ENCODE peak calls at places on chromosomes 6 and 20, in five cellular contexts. C, M, I, V and Z are unnamed samples.
A peak's percentile ranks its signal among the peaks of the same experiment; 100 is the strongest.

GRCh38 chr6:73393278-73393677 is 1.4 kb upstream of the DDX43 start:
- DNase-seq in C (no peak), M (no peak), I (no peak), V (no peak), Z (no peak)

GRCh38 chr6:168501561-168501960 is 60.6 kb downstream of the SMOC2 start:
- DNase-seq in C (no peak), M (no peak), I (no peak), V (no peak), Z (no peak)

GRCh38 chr6:152223622-152224021 is 413.5 kb downstream of the SYNE1 start:
- DNase-seq in C (no peak), M (no peak), I (no peak), V (no peak), Z (no peak)

GRCh38 chr20:59806578-59806975 is 126.9 kb downstream of the SYCP2 start:
- DNase-seq in C (peak; percentile 1), M (no peak), I (no peak), V (no peak), Z (no peak)

GRCh38 chr6:156779206-156780116 is 2.3 kb downstream of the ARID1B start:
- DNase-seq in C (peak; percentile 69), M (no peak), I (no peak), V (peak; percentile 74), Z (no peak)

GRCh38 chr6:37696220-37696840 is 1.4 kb downstream of the MDGA1 start:
- DNase-seq in C (peak; percentile 66), M (no peak), I (no peak), V (no peak), Z (no peak)

GRCh38 chr6:68240731-68241130 is 394.4 kb upstream of the ADGRB3 start:
- DNase-seq in C (no peak), M (no peak), I (no peak), V (no peak), Z (no peak)

GRCh38 chr6:42451595-42452170 is at the start of gene TRERF1:
- DNase-seq in C (peak; percentile 72), M (peak; percentile 43), I (peak; percentile 77), V (peak; percentile 85), Z (no peak)

GRCh38 chr20:36399147-36399968 is 93.2 kb downstream of the DLGAP4 start:
- DNase-seq in C (peak; percentile 81), M (peak; percentile 91), I (no peak), V (no peak), Z (no peak)

GRCh38 chr6:87922947-87923330 is 124.7 kb upstream of the SPACA1 start:
- DNase-seq in C (peak; percentile 9), M (no peak), I (no peak), V (no peak), Z (no peak)

GRCh38 chr6:119514355-119514754 is 164.8 kb upstream of the MAN1A1 start:
- DNase-seq in C (no peak), M (no peak), I (no peak), V (no peak), Z (no peak)

GRCh38 chr6:160328447-160328846 is 19.7 kb upstream of the SLC22A3 start:
- DNase-seq in C (no peak), M (no peak), I (no peak), V (no peak), Z (no peak)

GRCh38 chr20:53078761-53079482 is 106.8 kb downstream of the TSHZ2 start:
- DNase-seq in C (no peak), M (no peak), I (no peak), V (no peak), Z (no peak)

GRCh38 chr6:126040826-126041225 is 54.5 kb downstream of the TRMT11 start:
- DNase-seq in C (no peak), M (no peak), I (peak; percentile 38), V (no peak), Z (no peak)

GRCh38 chr6:17923401-17923863 is 64.0 kb downstream of the KIF13A start:
- DNase-seq in C (no peak), M (no peak), I (no peak), V (no peak), Z (no peak)

GRCh38 chr6:115675443-115675842 is 385.2 kb downstream of the FRK start:
- DNase-seq in C (no peak), M (no peak), I (no peak), V (no peak), Z (no peak)

GRCh38 chr6:148628251-148628650 is 118.6 kb upstream of the UST start:
- DNase-seq in C (no peak), M (no peak), I (no peak), V (no peak), Z (no peak)

GRCh38 chr6:25490018-25490865 is 161.8 kb upstream of the SCGN start:
- DNase-seq in C (peak; percentile 48), M (peak; percentile 69), I (peak; percentile 11), V (peak; percentile 80), Z (no peak)

GRCh38 chr6:33856655-33857054 is 52.9 kb upstream of the MLN start:
- DNase-seq in C (no peak), M (no peak), I (peak; percentile 35), V (no peak), Z (no peak)

GRCh38 chr6:88683734-88684133 is 279.7 kb downstream of the RNGTT start:
- DNase-seq in C (no peak), M (no peak), I (no peak), V (no peak), Z (no peak)

GRCh38 chr6:125923371-125923877 is 33.1 kb upstream of the HINT3 start:
- DNase-seq in C (no peak), M (no peak), I (no peak), V (no peak), Z (no peak)

GRCh38 chr6:117195728-117196127 is 69.6 kb upstream of the VGLL2 start:
- DNase-seq in C (no peak), M (no peak), I (no peak), V (no peak), Z (no peak)

GRCh38 chr6:15556711-15557110 is 106.1 kb downstream of the DTNBP1 start:
- DNase-seq in C (no peak), M (no peak), I (no peak), V (no peak), Z (no peak)

GRCh38 chr6:15557174-15557573 is 105.7 kb downstream of the DTNBP1 start:
- DNase-seq in C (no peak), M (no peak), I (no peak), V (no peak), Z (no peak)

GRCh38 chr6:15554728-15555100 is 108.1 kb downstream of the DTNBP1 start:
- DNase-seq in C (no peak), M (no peak), I (no peak), V (no peak), Z (no peak)

GRCh38 chr6:15553736-15554294 is 109.0 kb downstream of the DTNBP1 start:
- DNase-seq in C (no peak), M (no peak), I (no peak), V (no peak), Z (no peak)

DNA sequence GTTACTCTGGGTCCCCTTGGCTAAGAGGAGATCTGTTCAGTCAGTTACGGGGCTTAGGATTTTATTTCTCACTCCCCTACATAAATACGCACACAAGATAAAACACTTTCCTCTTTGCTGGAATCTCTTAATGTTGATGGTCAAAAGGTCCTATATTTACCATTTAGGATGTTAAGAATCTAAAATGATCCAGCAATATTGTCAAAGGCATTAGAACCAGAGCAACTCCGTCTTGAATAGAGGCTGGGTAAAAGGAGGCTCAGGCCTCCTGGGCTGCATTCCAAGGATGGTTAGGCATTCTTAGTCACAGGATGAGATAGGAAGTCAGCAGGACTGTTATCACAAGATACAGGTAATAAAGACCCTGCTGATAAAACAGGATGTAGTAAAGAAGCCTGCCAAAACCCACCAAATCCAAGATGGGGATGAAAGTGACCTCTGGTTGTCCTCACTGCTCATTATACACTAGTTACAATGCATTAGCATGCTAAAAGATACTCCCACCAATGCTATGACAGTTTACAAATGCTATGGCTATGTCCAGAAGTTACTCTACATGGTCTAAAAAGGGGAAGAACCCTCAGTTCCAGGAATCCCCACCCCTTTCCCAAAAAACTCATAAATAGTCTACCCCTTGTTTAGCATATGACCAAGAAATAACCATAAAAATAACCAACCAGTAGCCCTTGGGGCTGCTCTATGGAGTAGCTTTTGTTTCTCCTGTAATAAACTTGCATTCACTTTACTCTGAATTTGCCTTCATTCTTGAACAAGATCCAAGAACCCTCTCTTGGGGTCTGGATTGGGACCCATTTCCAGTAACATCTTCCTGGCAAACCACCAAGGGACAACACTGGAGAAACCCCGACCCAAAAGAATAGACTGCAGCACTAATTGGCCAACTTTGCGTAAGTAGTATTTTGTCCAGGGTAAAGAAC is 107.5 kb downstream of the DTNBP1 start:
- DNase-seq in C (no peak), M (no peak), I (no peak), V (no peak), Z (no peak)
- TF ChIP-seq POLR2AphosphoS5 in C (no peak), M (no peak), I (no peak), V (no peak), Z (no peak)

DNA sequence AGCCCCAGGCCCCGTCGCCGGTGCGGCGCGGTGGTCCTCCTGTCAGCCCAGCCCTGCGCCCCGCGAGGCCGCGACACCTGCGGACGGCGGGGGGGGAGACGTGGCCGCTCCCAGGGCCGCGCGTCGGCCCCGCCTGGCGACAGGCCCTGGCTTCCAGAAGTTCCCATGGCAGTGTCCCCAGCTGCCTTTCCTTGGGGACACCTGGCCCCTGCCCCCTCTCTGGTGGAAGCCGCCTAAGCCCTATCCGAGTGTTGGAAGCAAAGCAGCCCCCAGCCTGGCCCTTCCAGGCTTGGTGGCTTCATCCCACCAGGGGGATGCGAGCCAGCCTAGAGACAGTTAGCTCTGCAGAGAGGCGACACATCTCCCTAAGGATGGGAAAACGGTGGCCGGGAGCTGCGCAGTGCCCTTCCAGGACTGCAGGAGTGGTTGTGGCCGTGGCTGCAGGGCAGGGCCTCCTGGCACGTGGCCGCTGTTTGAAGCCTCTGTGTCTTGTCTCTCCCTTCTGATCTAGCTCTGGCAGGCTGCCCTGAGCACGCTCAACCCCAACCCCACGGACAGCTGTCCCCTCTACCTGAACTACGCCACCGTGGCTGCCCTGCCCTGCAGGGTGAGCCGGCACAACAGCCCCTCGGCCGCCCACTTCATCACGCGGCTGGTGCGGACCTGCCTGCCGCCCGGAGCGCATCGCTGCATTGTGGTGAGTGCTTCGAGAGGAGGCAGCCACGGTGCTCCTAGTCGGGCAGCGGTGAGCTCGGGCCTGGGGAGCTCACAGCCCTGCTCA is 816 bp downstream of the NPEPL1 start:
- DNase-seq in C (no peak), M (no peak), I (peak; percentile 17), V (peak; percentile 73), Z (no peak)
- H3K4me3 ChIP-seq in C (no peak overlapping the region), M (peak overlapping the region; percentile 38), I (peak overlapping the region; percentile 24), V (peak overlapping the region; percentile 55), Z (no peak overlapping the region)

GRCh38 chr6:84408028-84408427 is 180.6 kb upstream of the CEP162 start:
- DNase-seq in C (no peak), M (no peak), I (no peak), V (no peak), Z (no peak)

GRCh38 chr6:84399003-84399402 is 171.6 kb upstream of the CEP162 start:
- DNase-seq in C (no peak), M (no peak), I (no peak), V (no peak), Z (no peak)

GRCh38 chr6:84403545-84403944 is 176.1 kb upstream of the CEP162 start:
- DNase-seq in C (no peak), M (no peak), I (no peak), V (no peak), Z (no peak)
- H3K27ac ChIP-seq in C (no peak overlapping the region), M (no peak overlapping the region), I (no peak overlapping the region), V (no peak overlapping the region), Z (no peak overlapping the region)

DNA sequence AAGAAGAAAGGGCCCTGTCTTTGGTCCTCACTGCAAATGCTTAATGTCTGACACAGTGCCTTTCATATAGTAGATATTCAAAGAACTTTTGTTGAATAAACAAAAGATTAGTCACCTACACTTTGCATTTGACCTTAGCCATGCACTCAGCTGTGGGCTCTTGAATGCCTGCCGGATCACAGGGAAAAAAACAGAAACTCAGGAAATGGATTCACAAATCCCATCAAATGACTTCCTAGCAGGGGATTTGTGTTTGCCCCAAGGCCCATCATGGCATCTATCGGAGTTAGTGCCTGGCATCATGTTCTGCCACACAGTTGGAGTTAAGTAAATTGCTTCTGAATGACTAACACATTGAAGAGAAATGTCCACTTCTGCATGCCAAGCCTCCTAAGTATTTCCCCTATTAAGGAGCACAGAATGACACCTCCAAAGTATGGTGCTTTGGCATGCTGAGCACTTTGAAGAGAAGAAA is 72.3 kb upstream of the DST start:
- DNase-seq in C (peak; percentile 55), M (peak; percentile 96), I (no peak), V (no peak), Z (peak; percentile 16)
- TF ChIP-seq POLR2AphosphoS5 in C (peak; percentile 44), M (peak; percentile 47), I (no peak), V (no peak), Z (no peak)